ENCODE peak calls at places on chromosomes 2 and 18, in four cellular contexts. R is Calu3, C is progenitor cell of endocrine pancreas, Q is brain microvascular endothelial cell. E is an unnamed sample.

GRCh38 chr2:25816249-25816648 is 62.0 kb downstream of the ASXL2 start:
- DNase-seq in R (no peak), C (no peak), Q (no peak), E (no peak)

GRCh38 chr2:42840141-42840540 is 47.8 kb upstream of the HAAO start:
- DNase-seq in R (no peak), C (no peak), Q (no peak), E (no peak)

GRCh38 chr2:52639692-52640091 is 1127.9 kb upstream of the CHAC2 start:
- DNase-seq in R (no peak), C (no peak), Q (peak; percentile 36), E (no peak)

GRCh38 chr2:196187898-196188458 is 16.6 kb upstream of the STK17B start:
- DNase-seq in R (no peak), C (no peak), Q (no peak), E (no peak)

GRCh38 chr2:98716786-98717185 is 14.1 kb downstream of the MGAT4A start:
- DNase-seq in R (no peak), C (no peak), Q (no peak), E (no peak)

GRCh38 chr2:220962556-220962955 is 609.5 kb downstream of the EPHA4 start:
- DNase-seq in R (no peak), C (no peak), Q (peak; percentile 52), E (no peak)

GRCh38 chr2:20456049-20456665 is 9.3 kb downstream of the RHOB start:
- DNase-seq in R (no peak), C (no peak), Q (no peak), E (no peak)

GRCh38 chr2:98460573-98461560 is 16.2 kb downstream of the INPP4A start:
- DNase-seq in R (no peak), C (no peak), Q (no peak), E (no peak)

GRCh38 chr2:143736904-143737303 is 607.7 kb downstream of the ARHGAP15 start:
- DNase-seq in R (no peak), C (no peak), Q (no peak), E (no peak)

GRCh38 chr2:138499684-138500083 is 1.9 kb upstream of the SPOPL start:
- DNase-seq in R (no peak), C (no peak), Q (no peak), E (no peak)

GRCh38 chr2:189763908-189764661 is 1.5 kb upstream of the OSGEPL1 start:
- DNase-seq in R (no peak), C (no peak), Q (no peak), E (no peak)

GRCh38 chr18:22840606-22841144 is 92.5 kb upstream of the RBBP8 start:
- DNase-seq in R (no peak), C (no peak), Q (no peak), E (no peak)

GRCh38 chr18:36850527-36851201 is 21.7 kb downstream of the KIAA1328 start:
- DNase-seq in R (peak; percentile 13), C (no peak), Q (peak; percentile 94), E (no peak)